ENCODE peak calls at places on chromosome 3, in seven cellular contexts. N is mesenchymal stem cell; K is COLO829; H is ACHN; J is K562; B is activated CD4-positive, CD25-positive, alpha-beta regulatory T cell; S is CD4-positive, alpha-beta T cell. W is an unnamed sample.

GRCh38 chr3:49454898-49455681 is 15.0 kb upstream of the DAG1 start:
- DNase-seq in N (no peak), K (no peak), H (no peak), J (no peak), B (no peak), S (no peak), W (no peak)

GRCh38 chr3:196214783-196215441 is 1.4 kb upstream of the SLC51A start:
- DNase-seq in N (no peak), K (no peak), H (no peak), J (no peak), B (no peak), S (no peak), W (no peak)

GRCh38 chr3:129226374-129226773 is 23.0 kb upstream of the COPG1 start:
- DNase-seq in N (peak), K (peak), H (peak), J (peak), B (no peak), S (no peak), W (peak)

GRCh38 chr3:46019707-46020106 is 7.6 kb downstream of the XCR1 start:
- DNase-seq in N (peak), K (no peak), H (no peak), J (no peak), B (no peak), S (no peak), W (no peak)

GRCh38 chr3:45583021-45583851 is 11.3 kb upstream of the LIMD1 start:
- DNase-seq in N (no peak), K (peak), H (no peak), J (no peak), B (no peak), S (no peak), W (no peak)

GRCh38 chr3:5195605-5196004 is 8.1 kb downstream of the EDEM1 start:
- DNase-seq in N (peak), K (no peak), H (peak), J (no peak), B (no peak), S (no peak), W (no peak)

GRCh38 chr3:37221407-37221806 is 47.0 kb upstream of the LRRFIP2 start:
- DNase-seq in N (peak), K (peak), H (peak), J (no peak), B (no peak), S (no peak), W (peak)

GRCh38 chr3:197472151-197472550 is 83.6 kb downstream of the BDH1 start:
- DNase-seq in N (no peak), K (no peak), H (no peak), J (no peak), B (no peak), S (no peak), W (no peak)

GRCh38 chr3:107710851-107711250 is 188.1 kb downstream of the BBX start:
- DNase-seq in N (peak), K (peak), H (peak), J (peak), B (no peak), S (no peak), W (no peak)

GRCh38 chr3:71542548-71543370 is 40.8 kb downstream of the FOXP1 start:
- DNase-seq in N (peak), K (no peak), H (no peak), J (peak), B (no peak), S (no peak), W (no peak)

GRCh38 chr3:111652492-111653180 is 57.5 kb upstream of the ZBED2 start:
- DNase-seq in N (no peak), K (no peak), H (no peak), J (no peak), B (no peak), S (no peak), W (no peak)

GRCh38 chr3:42488687-42489086 is 13.8 kb upstream of the VIPR1 start:
- DNase-seq in N (no peak), K (no peak), H (no peak), J (no peak), B (no peak), S (no peak), W (no peak)

GRCh38 chr3:123755085-123755484 is 129.0 kb downstream of the MYLK start:
- DNase-seq in N (no peak), K (no peak), H (peak), J (no peak), B (no peak), S (no peak), W (no peak)

GRCh38 chr3:51706021-51706485 is 815 bp upstream of the GRM2 start:
- DNase-seq in N (no peak), K (no peak), H (no peak), J (no peak), B (no peak), S (no peak), W (no peak)

GRCh38 chr3:14429237-14429636 is 26.8 kb downstream of the SLC6A6 start:
- DNase-seq in N (peak), K (no peak), H (no peak), J (no peak), B (no peak), S (no peak), W (no peak)

W was measured in retinal pigment epithelial cell.